ENCODE peak calls at places on chromosomes 11 and 22, in six cellular contexts. One of them, this sample, is unnamed.

GRCh38 chr11:82756765-82757650 is 23.3 kb upstream of the FAM181B start:
- DNase-seq in GM12878: no peak
- DNase-seq in HepG2: no peak
- DNase-seq in HCT116: no peak
- DNase-seq in K562: no peak
- DNase-seq in H1: no peak
- DNase-seq in this sample: no peak

GRCh38 chr22:42286205-42286604 is 15.8 kb upstream of the TCF20 start:
- DNase-seq in HCT116: no peak
- DNase-seq in H1: no peak
- DNase-seq in HepG2: no peak
- DNase-seq in GM12878: no peak
- DNase-seq in K562: no peak
- DNase-seq in this sample: no peak

GRCh38 chr11:107711861-107712260 is at the start of gene SLN:
- DNase-seq in H1: no peak
- DNase-seq in HepG2: no peak
- DNase-seq in K562: no peak
- DNase-seq in GM12878: no peak
- DNase-seq in HCT116: no peak
- DNase-seq in this sample: no peak

GRCh38 chr11:79845002-79845709 is 404.3 kb upstream of the TENM4 start:
- DNase-seq in GM12878: no peak
- DNase-seq in H1: no peak
- DNase-seq in K562: no peak
- DNase-seq in HCT116: no peak
- DNase-seq in HepG2: no peak
- DNase-seq in this sample: no peak

GRCh38 chr11:47923667-47924066 is 56.7 kb upstream of the PTPRJ start:
- DNase-seq in GM12878: no peak
- DNase-seq in H1: no peak
- DNase-seq in K562: no peak
- DNase-seq in HepG2: no peak
- DNase-seq in HCT116: no peak
- DNase-seq in this sample: no peak

GRCh38 chr11:225734-226453 is 10.2 kb downstream of the SIRT3 start:
- DNase-seq in GM12878: peak
- DNase-seq in HepG2: no peak
- DNase-seq in K562: no peak
- DNase-seq in HCT116: no peak
- DNase-seq in H1: no peak
- DNase-seq in this sample: no peak

GRCh38 chr22:38167988-38168407 is 13.6 kb downstream of the PLA2G6 start:
- DNase-seq in GM12878: no peak
- DNase-seq in HCT116: no peak
- DNase-seq in HepG2: no peak
- DNase-seq in K562: no peak
- DNase-seq in H1: no peak
- DNase-seq in this sample: no peak

GRCh38 chr11:62614275-62614674 is 1.2 kb downstream of the ROM1 start:
- DNase-seq in HCT116: no peak
- DNase-seq in HepG2: peak
- DNase-seq in H1: no peak
- DNase-seq in GM12878: no peak
- DNase-seq in K562: peak
- DNase-seq in this sample: no peak

GRCh38 chr11:1548221-1549070 is 23.6 kb downstream of the DUSP8 start:
- DNase-seq in H1: no peak
- DNase-seq in GM12878: no peak
- DNase-seq in HepG2: no peak
- DNase-seq in K562: peak
- DNase-seq in HCT116: peak
- DNase-seq in this sample: no peak

GRCh38 chr11:81359476-81359875 is 1374.2 kb downstream of the FAM181B start:
- DNase-seq in HCT116: no peak
- DNase-seq in K562: no peak
- DNase-seq in GM12878: no peak
- DNase-seq in H1: no peak
- DNase-seq in HepG2: no peak
- DNase-seq in this sample: no peak

GRCh38 chr22:43876866-43877509 is 14.7 kb upstream of the SULT4A1 start:
- DNase-seq in HCT116: no peak
- DNase-seq in HepG2: no peak
- DNase-seq in H1: no peak
- DNase-seq in K562: no peak
- DNase-seq in GM12878: no peak
- DNase-seq in this sample: no peak

GRCh38 chr11:90476442-90477007 is 253.7 kb upstream of the CHORDC1 start:
- DNase-seq in GM12878: peak
- DNase-seq in K562: peak
- DNase-seq in HepG2: peak
- DNase-seq in HCT116: peak
- DNase-seq in H1: peak
- DNase-seq in this sample: peak

GRCh38 chr11:45100338-45100737 is 46.1 kb upstream of the PRDM11 start:
- DNase-seq in HCT116: no peak
- DNase-seq in K562: no peak
- DNase-seq in HepG2: no peak
- DNase-seq in GM12878: no peak
- DNase-seq in H1: no peak
- DNase-seq in this sample: no peak

GRCh38 chr22:36865346-36865745 is 4.5 kb downstream of the NCF4 start:
- DNase-seq in GM12878: no peak
- DNase-seq in K562: no peak
- DNase-seq in H1: no peak
- DNase-seq in HepG2: no peak
- DNase-seq in HCT116: no peak
- DNase-seq in this sample: no peak

GRCh38 chr11:112822478-112823274 is 138.5 kb upstream of the NCAM1 start:
- DNase-seq in HepG2: no peak
- DNase-seq in K562: no peak
- DNase-seq in H1: peak
- DNase-seq in HCT116: no peak
- DNase-seq in GM12878: no peak
- DNase-seq in this sample: peak

GRCh38 chr11:127648604-127649003 is 648.0 kb upstream of the KIRREL3 start:
- DNase-seq in GM12878: no peak
- DNase-seq in H1: no peak
- DNase-seq in HCT116: no peak
- DNase-seq in K562: no peak
- DNase-seq in HepG2: no peak
- DNase-seq in this sample: no peak

GRCh38 chr22:42432020-42432596 is at the start of gene NFAM1:
- DNase-seq in GM12878: no peak
- DNase-seq in K562: no peak
- DNase-seq in HCT116: no peak
- DNase-seq in HepG2: no peak
- DNase-seq in H1: no peak
- DNase-seq in this sample: no peak

GRCh38 chr11:95764267-95764898 is 25.2 kb downstream of the FAM76B start:
- DNase-seq in GM12878: no peak
- DNase-seq in H1: no peak
- DNase-seq in K562: peak
- DNase-seq in HCT116: peak
- DNase-seq in HepG2: peak
- DNase-seq in this sample: peak

GRCh38 chr11:128967578-128967977 is 24.9 kb upstream of the TP53AIP1 start:
- DNase-seq in H1: no peak
- DNase-seq in HepG2: no peak
- DNase-seq in K562: no peak
- DNase-seq in HCT116: no peak
- DNase-seq in GM12878: no peak
- DNase-seq in this sample: no peak

GRCh38 chr11:64136767-64137166 is 29.1 kb downstream of the MACROD1 start:
- DNase-seq in H1: no peak
- DNase-seq in HCT116: no peak
- DNase-seq in K562: no peak
- DNase-seq in GM12878: no peak
- DNase-seq in HepG2: no peak
- DNase-seq in this sample: no peak

GRCh38 chr22:45246060-45246985 is 5.6 kb upstream of the KIAA0930 start:
- DNase-seq in HepG2: peak
- DNase-seq in HCT116: peak
- DNase-seq in GM12878: no peak
- DNase-seq in K562: no peak
- DNase-seq in H1: no peak
- DNase-seq in this sample: no peak

GRCh38 chr22:24305260-24305692 is 34.6 kb downstream of the SPECC1L start:
- DNase-seq in H1: no peak
- DNase-seq in HepG2: no peak
- DNase-seq in K562: no peak
- DNase-seq in GM12878: no peak
- DNase-seq in HCT116: no peak
- DNase-seq in this sample: no peak
- TF ChIP-seq ZNF274 in H1: no peak
- TF ChIP-seq ZNF274 in HepG2: no peak
- TF ChIP-seq ZNF274 in K562: no peak
- TF ChIP-seq ZNF274 in GM12878: no peak
- TF ChIP-seq ZNF274 in HCT116: no peak
- TF ChIP-seq ZNF274 in this sample: no peak

GRCh38 chr11:20336056-20336455 is 27.5 kb upstream of the HTATIP2 start:
- DNase-seq in GM12878: no peak
- DNase-seq in K562: no peak
- DNase-seq in HepG2: no peak
- DNase-seq in HCT116: no peak
- DNase-seq in H1: no peak
- DNase-seq in this sample: no peak
- H3K9ac ChIP-seq in GM12878: no peak
- H3K9ac ChIP-seq in K562: no peak
- H3K9ac ChIP-seq in HepG2: no peak
- H3K9ac ChIP-seq in HCT116: no peak
- H3K9ac ChIP-seq in H1: no peak
- H3K9ac ChIP-seq in this sample: no peak

GRCh38 chr11:66297610-66298009 is 5.9 kb downstream of the TMEM151A start:
- DNase-seq in H1: no peak
- DNase-seq in HCT116: no peak
- DNase-seq in HepG2: no peak
- DNase-seq in K562: no peak
- DNase-seq in GM12878: no peak
- DNase-seq in this sample: no peak

GRCh38 chr11:66294626-66295620 is 3.2 kb downstream of the TMEM151A start:
- DNase-seq in K562: no peak
- DNase-seq in H1: no peak
- DNase-seq in GM12878: no peak
- DNase-seq in HepG2: no peak
- DNase-seq in HCT116: no peak
- DNase-seq in this sample: no peak

GRCh38 chr11:66293777-66294625 is 2.3 kb downstream of the TMEM151A start:
- DNase-seq in H1: no peak
- DNase-seq in GM12878: no peak
- DNase-seq in HepG2: no peak
- DNase-seq in HCT116: no peak
- DNase-seq in K562: no peak
- DNase-seq in this sample: no peak

GRCh38 chr11:66302656-66303055 is 11.0 kb downstream of the TMEM151A start:
- DNase-seq in H1: no peak
- DNase-seq in HepG2: no peak
- DNase-seq in K562: no peak
- DNase-seq in HCT116: no peak
- DNase-seq in GM12878: no peak
- DNase-seq in this sample: no peak

GRCh38 chr11:66299189-66299588 is 7.5 kb downstream of the TMEM151A start:
- DNase-seq in HCT116: no peak
- DNase-seq in HepG2: no peak
- DNase-seq in K562: no peak
- DNase-seq in H1: no peak
- DNase-seq in GM12878: no peak
- DNase-seq in this sample: no peak
- TF ChIP-seq ZNF274 in HCT116: no peak
- TF ChIP-seq ZNF274 in HepG2: no peak
- TF ChIP-seq ZNF274 in K562: no peak
- TF ChIP-seq ZNF274 in H1: no peak
- TF ChIP-seq ZNF274 in GM12878: no peak
- TF ChIP-seq ZNF274 in this sample: no peak

GRCh38 chr11:6646631-6647281 is 8.9 kb downstream of the DCHS1 start:
- DNase-seq in K562: no peak
- DNase-seq in HCT116: no peak
- DNase-seq in GM12878: peak
- DNase-seq in HepG2: no peak
- DNase-seq in H1: no peak
- DNase-seq in this sample: no peak
- H3K9ac ChIP-seq in K562: peak
- H3K9ac ChIP-seq in HCT116: no peak
- H3K9ac ChIP-seq in GM12878: peak
- H3K9ac ChIP-seq in HepG2: no peak
- H3K9ac ChIP-seq in H1: no peak
- H3K9ac ChIP-seq in this sample: no peak

DNA sequence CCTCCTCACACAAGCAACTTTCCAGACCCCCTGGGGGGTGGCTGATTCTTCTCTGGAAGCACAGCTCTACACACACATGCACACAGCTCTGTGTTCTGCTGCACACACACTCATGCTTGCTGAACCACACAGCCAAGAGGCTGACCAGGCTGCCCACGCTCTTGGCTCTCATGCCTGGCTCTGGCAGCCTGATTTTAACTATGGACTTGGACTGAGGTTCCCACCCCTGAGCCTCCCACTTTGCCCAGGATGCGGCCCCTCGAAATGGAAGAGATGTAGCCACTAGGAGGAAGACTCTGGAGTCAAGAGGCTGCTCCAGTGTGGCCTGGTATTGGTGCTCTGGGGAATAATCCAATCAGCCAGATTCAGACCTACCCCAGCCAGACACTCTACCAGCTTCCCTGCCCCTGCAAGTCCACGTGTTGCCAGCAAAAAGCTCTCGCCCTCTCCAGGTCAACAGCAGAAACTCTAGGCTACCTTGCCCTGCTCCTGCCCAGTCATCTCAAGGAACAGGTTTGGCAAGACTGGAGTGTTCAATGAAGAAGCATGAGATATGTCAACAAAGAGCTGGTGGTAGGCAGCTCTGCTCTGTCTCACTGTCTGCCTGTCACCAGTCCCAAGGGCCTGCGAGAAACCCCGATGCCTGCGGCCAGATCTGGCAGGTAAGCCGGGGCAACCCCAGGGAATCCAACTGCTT is 8.8 kb upstream of the CASTOR1 start:
- DNase-seq in HepG2: no peak
- DNase-seq in K562: no peak
- DNase-seq in H1: no peak
- DNase-seq in HCT116: no peak
- DNase-seq in GM12878: no peak
- DNase-seq in this sample: no peak
- TF ChIP-seq ZNF274 in HepG2: no peak
- TF ChIP-seq ZNF274 in K562: no peak
- TF ChIP-seq ZNF274 in H1: no peak
- TF ChIP-seq ZNF274 in HCT116: no peak
- TF ChIP-seq ZNF274 in GM12878: no peak
- TF ChIP-seq ZNF274 in this sample: no peak